ENCODE peak calls at places on chromosomes 1 and 21, in four cellular contexts. C is WTC11; Z is activated CD4-positive, CD25-positive, alpha-beta regulatory T cell; W is dermis blood vessel endothelial cell. G is an unnamed sample.

GRCh38 chr1:36367798-36368197 is 17.9 kb downstream of the STK40 start:
- DNase-seq in W (no peak), C (no peak), Z (no peak), G (no peak)

GRCh38 chr21:35202431-35202830 is 153.3 kb upstream of the RUNX1 start:
- DNase-seq in W (peak), C (no peak), Z (no peak), G (no peak)

GRCh38 chr1:6358757-6359567 is 34.6 kb downstream of the ACOT7 start:
- DNase-seq in W (peak), Z (no peak), C (no peak), G (no peak)

GRCh38 chr1:103250441-103250861 is 142.1 kb upstream of the COL11A1 start:
- DNase-seq in Z (no peak), C (peak), W (no peak), G (peak)

GRCh38 chr1:39378377-39378776 is 113.1 kb upstream of the BMP8A start:
- DNase-seq in C (peak), W (peak), Z (no peak), G (peak)

GRCh38 chr1:168613689-168614655 is 37.6 kb downstream of the XCL1 start:
- DNase-seq in W (no peak), C (no peak), Z (no peak), G (no peak)

GRCh38 chr1:21898326-21899155 is 38.6 kb downstream of the HSPG2 start:
- DNase-seq in Z (no peak), C (no peak), W (peak), G (no peak)

GRCh38 chr1:241950390-241950789 is 7.2 kb upstream of the BECN2 start:
- DNase-seq in W (no peak), C (no peak), Z (no peak), G (no peak)

GRCh38 chr1:20731057-20731991 is 1.2 kb downstream of the SH2D5 start:
- DNase-seq in Z (no peak), W (no peak), C (no peak), G (peak)

GRCh38 chr1:243575070-243575469 is 275.0 kb downstream of the AKT3 start:
- DNase-seq in Z (no peak), W (no peak), C (no peak), G (no peak)

GRCh38 chr1:9875636-9876000 is 34.5 kb downstream of the CTNNBIP1 start:
- DNase-seq in Z (no peak), W (no peak), C (no peak), G (no peak)

GRCh38 chr1:192610114-192610958 is 25.6 kb upstream of the RGS13 start:
- DNase-seq in W (peak), Z (no peak), C (no peak), G (no peak)

GRCh38 chr1:208349679-208350330 is 105.6 kb upstream of the PLXNA2 start:
- DNase-seq in C (no peak), W (no peak), Z (no peak), G (peak)

GRCh38 chr1:223230161-223230881 is 87.3 kb upstream of the TLR5 start:
- DNase-seq in W (no peak), Z (no peak), C (no peak), G (peak)

GRCh38 chr1:59967780-59968179 is 41.2 kb upstream of the CYP2J2 start:
- DNase-seq in W (no peak), Z (no peak), C (no peak), G (no peak)

GRCh38 chr1:179366093-179366800 is 476 bp downstream of the AXDND1 start:
- DNase-seq in W (peak), Z (no peak), C (no peak), G (no peak)

GRCh38 chr1:115456441-115456961 is 118.5 kb upstream of the NGF start:
- DNase-seq in C (no peak), Z (no peak), W (no peak), G (no peak)

GRCh38 chr21:37452222-37452621 is 85.6 kb downstream of the DYRK1A start:
- DNase-seq in W (peak), Z (no peak), C (no peak), G (no peak)

GRCh38 chr1:223186800-223187199 is 43.8 kb upstream of the TLR5 start:
- DNase-seq in C (no peak), W (no peak), Z (no peak), G (no peak)

GRCh38 chr1:156658945-156659574 is 17.1 kb downstream of the BCAN start:
- DNase-seq in C (no peak), Z (no peak), W (no peak), G (no peak)

GRCh38 chr1:159023723-159024122 is 14.0 kb downstream of the IFI16 start:
- DNase-seq in W (no peak), Z (no peak), C (no peak), G (no peak)

GRCh38 chr21:45959182-45959581 is 22.4 kb upstream of the COL6A1 start:
- DNase-seq in W (no peak), Z (no peak), C (no peak), G (no peak)

GRCh38 chr1:1302006-1302430 is 5.7 kb downstream of the ACAP3 start:
- DNase-seq in C (peak), W (peak), Z (no peak), G (no peak)